ENCODE peak calls at places on chromosome 18, in eight cellular contexts. U is A673, E is GM23248, W is MM.1S, Y is PC-9, B is astrocyte, D is mammary epithelial cell, L is neural progenitor cell. P is an unnamed sample.

GRCh38 chr18:48735856-48736255 is 197.0 kb downstream of the CTIF start:
- DNase-seq in U (no peak), B (no peak), Y (no peak), L (no peak), E (no peak), D (no peak), W (no peak), P (no peak)

GRCh38 chr18:70998490-70998889 is 709.6 kb downstream of the SOCS6 start:
- DNase-seq in E (no peak), W (no peak), U (peak), L (peak), D (no peak), B (no peak), Y (no peak), P (no peak)

GRCh38 chr18:61924550-61924949 is 31.7 kb upstream of the RNF152 start:
- DNase-seq in L (no peak), W (peak), Y (no peak), B (no peak), D (no peak), U (no peak), E (no peak), P (no peak)

GRCh38 chr18:48940854-48941531 is 9.8 kb downstream of the SMAD7 start:
- DNase-seq in W (peak), L (no peak), D (no peak), B (no peak), Y (no peak), U (peak), E (no peak), P (no peak)

GRCh38 chr18:46213295-46213694 is 109.1 kb downstream of the HAUS1 start:
- DNase-seq in U (peak), B (no peak), W (peak), Y (no peak), L (no peak), E (peak), D (no peak), P (peak)

GRCh38 chr18:79283341-79283879 is 112.3 kb upstream of the NFATC1 start:
- DNase-seq in E (no peak), U (peak), L (no peak), D (no peak), B (no peak), W (no peak), Y (no peak), P (no peak)

GRCh38 chr18:30705943-30706342 is 336.6 kb downstream of the DSC3 start:
- DNase-seq in D (no peak), U (no peak), W (no peak), B (no peak), Y (no peak), E (no peak), L (no peak), P (no peak)

GRCh38 chr18:7177131-7177744 is 53.7 kb upstream of the LRRC30 start:
- DNase-seq in L (peak), B (peak), Y (peak), U (peak), W (peak), D (peak), E (peak), P (peak)

GRCh38 chr18:10476430-10476829 is 22.0 kb downstream of the APCDD1 start:
- DNase-seq in B (peak), U (peak), W (no peak), D (no peak), L (no peak), Y (no peak), E (peak), P (no peak)

GRCh38 chr18:43271593-43272432 is 5.5 kb downstream of the SYT4 start:
- DNase-seq in L (peak), B (peak), W (peak), E (peak), Y (peak), D (peak), U (peak), P (peak)

GRCh38 chr18:33596178-33596854 is 18.3 kb downstream of the ASXL3 start:
- DNase-seq in Y (no peak), W (no peak), E (peak), D (peak), L (no peak), U (no peak), B (peak), P (no peak)

GRCh38 chr18:45962461-45962860 is 4.7 kb downstream of the EPG5 start:
- DNase-seq in B (peak), U (no peak), W (peak), E (peak), Y (no peak), L (no peak), D (peak), P (peak)

GRCh38 chr18:5662586-5663090 is 118.8 kb upstream of the EPB41L3 start:
- DNase-seq in U (no peak), W (no peak), D (no peak), B (peak), Y (no peak), E (no peak), L (no peak), P (no peak)

GRCh38 chr18:58091099-58091611 is 47.1 kb downstream of the NEDD4L start:
- DNase-seq in W (peak), U (no peak), D (peak), L (no peak), B (no peak), Y (peak), E (no peak), P (no peak)

DNA sequence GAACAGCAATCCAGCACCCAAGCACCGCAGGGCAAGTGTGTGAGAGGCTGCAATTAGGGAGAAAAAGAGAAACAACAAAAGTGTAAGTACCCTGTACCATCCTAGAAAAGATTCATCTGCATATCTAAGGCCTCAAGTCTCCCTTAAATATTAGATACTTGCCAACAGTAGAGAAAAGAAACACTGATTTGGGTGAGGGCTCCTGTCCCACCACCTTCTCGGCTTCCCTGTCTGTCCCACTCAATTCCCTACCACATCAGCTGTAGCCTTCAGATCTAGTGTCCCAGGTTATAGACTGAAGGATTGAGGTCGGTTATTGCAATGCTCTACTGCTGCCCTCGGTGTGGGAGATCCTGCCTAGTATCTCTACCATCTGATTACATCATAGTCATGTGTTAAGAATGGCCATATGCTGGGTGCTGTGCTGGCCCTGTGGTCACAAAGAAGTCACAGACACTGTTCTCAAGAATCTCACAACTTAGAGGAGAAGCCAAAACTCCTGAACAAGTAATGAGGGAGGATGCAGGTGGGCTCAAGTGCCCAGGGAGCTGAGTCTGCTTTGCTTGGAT is 2.5 kb downstream of the RAX start:
- DNase-seq in Y (no peak), D (no peak), B (no peak), W (no peak), U (no peak), L (no peak), E (no peak), P (no peak)
- TF ChIP-seq EZH2 in Y (no peak), D (peak), B (peak), W (no peak), U (no peak), L (no peak), E (no peak), P (no peak)

GRCh38 chr18:47250415-47251046 is 929 bp downstream of the SKOR2 start:
- DNase-seq in E (no peak), D (no peak), B (no peak), W (no peak), L (peak), U (no peak), Y (no peak), P (no peak)

GRCh38 chr18:47249602-47250001 is 1.9 kb downstream of the SKOR2 start:
- DNase-seq in E (no peak), W (no peak), U (no peak), D (no peak), L (no peak), Y (no peak), B (no peak), P (no peak)

GRCh38 chr18:47254341-47254939 is 3.0 kb upstream of the SKOR2 start:
- DNase-seq in D (peak), L (peak), U (peak), B (peak), W (no peak), E (peak), Y (peak), P (peak)

GRCh38 chr18:47251289-47252120 is at the start of gene SKOR2:
- DNase-seq in W (no peak), D (no peak), Y (no peak), B (no peak), L (peak), U (no peak), E (no peak), P (no peak)

GRCh38 chr18:47253101-47253654 is 1.7 kb upstream of the SKOR2 start:
- DNase-seq in B (no peak), E (no peak), D (no peak), U (no peak), L (peak), Y (no peak), W (no peak), P (no peak)
- TF ChIP-seq EZH2 in B (no peak), E (no peak), D (no peak), U (peak), L (peak), Y (no peak), W (no peak), P (no peak)

GRCh38 chr18:22177496-22177866 is 8.1 kb downstream of the GATA6 start:
- DNase-seq in E (no peak), B (no peak), Y (no peak), W (no peak), L (no peak), U (no peak), D (no peak), P (no peak)
- TF ChIP-seq EZH2 in E (no peak), B (no peak), Y (no peak), W (no peak), L (no peak), U (peak), D (no peak), P (no peak)

DNA sequence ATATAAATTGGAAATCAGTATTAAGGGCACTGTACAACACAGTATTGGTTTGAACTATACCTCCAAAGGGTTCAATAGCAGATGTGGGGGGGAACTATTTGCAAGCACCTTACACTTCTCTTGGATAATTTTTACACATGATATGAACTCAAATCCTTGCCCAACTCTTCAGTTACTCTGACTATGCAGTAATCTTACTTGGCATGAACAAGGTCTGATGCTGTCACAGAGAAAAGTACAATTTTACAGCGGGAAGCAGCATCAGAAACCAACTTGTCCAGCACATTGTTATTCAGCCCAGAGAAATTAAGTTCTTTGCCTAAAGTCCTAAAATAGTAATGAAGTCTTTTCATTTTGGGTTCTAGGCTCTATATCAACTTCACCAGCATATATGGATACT is 98.2 kb downstream of the ZNF521 start:
- DNase-seq in W (no peak), Y (no peak), E (peak), B (no peak), D (no peak), L (no peak), U (no peak), P (no peak)
- TF ChIP-seq EZH2 in W (no peak), Y (no peak), E (no peak), B (no peak), D (no peak), L (no peak), U (no peak), P (no peak)

GRCh38 chr18:50560681-50561629 is 1.1 kb downstream of the MAPK4 start:
- DNase-seq in U (no peak), W (no peak), Y (no peak), L (peak), D (no peak), E (no peak), B (no peak), P (no peak)

GRCh38 chr18:50562686-50563085 is 2.8 kb downstream of the MAPK4 start:
- DNase-seq in B (no peak), D (no peak), Y (no peak), E (no peak), W (no peak), L (no peak), U (no peak), P (no peak)

GRCh38 chr18:50558948-50559749 is 738 bp upstream of the MAPK4 start:
- DNase-seq in L (peak), Y (no peak), D (no peak), W (no peak), E (no peak), U (no peak), B (no peak), P (no peak)

GRCh38 chr18:50558157-50558556 is 1.7 kb upstream of the MAPK4 start:
- DNase-seq in B (no peak), E (no peak), Y (no peak), U (no peak), L (no peak), D (no peak), W (no peak), P (no peak)

GRCh38 chr18:50559750-50560680 is at the start of gene MAPK4:
- DNase-seq in E (peak), D (peak), U (peak), B (peak), W (peak), Y (no peak), L (peak), P (no peak)
- TF ChIP-seq EZH2 in E (no peak), D (peak), U (no peak), B (no peak), W (no peak), Y (no peak), L (peak), P (no peak)

P was measured in HepG2.